ENCODE peak calls at places on chromosomes 3 and 15, in four cellular contexts. P is GM12878, F is HepG2, K is K562. I is an unnamed sample.

GRCh38 chr15:43776718-43777292 is at the start of gene ELL3:
- DNase-seq in P (no peak), F (peak; percentile 56), K (peak; percentile 44), I (no peak)

GRCh38 chr3:140160553-140160952 is 225.6 kb downstream of the CLSTN2 start:
- DNase-seq in P (no peak), F (no peak), K (no peak), I (no peak)

GRCh38 chr3:187747506-187747905 is 2.2 kb upstream of the BCL6 start:
- DNase-seq in P (no peak), F (no peak), K (no peak), I (no peak)

GRCh38 chr3:57956119-57956832 is 51.9 kb upstream of the FLNB start:
- DNase-seq in P (no peak), F (no peak), K (no peak), I (no peak)

GRCh38 chr3:106473576-106474506 is 605.0 kb upstream of the CBLB start:
- DNase-seq in P (no peak), F (no peak), K (no peak), I (no peak)

GRCh38 chr3:13132281-13132680 is 59.1 kb upstream of the IQSEC1 start:
- DNase-seq in P (no peak), F (no peak), K (no peak), I (no peak)

GRCh38 chr3:111749171-111750170 is 109.6 kb upstream of the PHLDB2 start:
- DNase-seq in P (no peak), F (no peak), K (no peak), I (no peak)

GRCh38 chr15:95025924-95026728 is 794.8 kb downstream of the MCTP2 start:
- DNase-seq in P (no peak), F (no peak), K (peak; percentile 65), I (peak; percentile 45)

GRCh38 chr15:89898628-89899302 is 5.0 kb upstream of the AP3S2 start:
- DNase-seq in P (no peak), F (peak; percentile 77), K (peak; percentile 85), I (peak; percentile 67)

GRCh38 chr15:66611257-66612053 is 45.7 kb upstream of the LCTL start:
- DNase-seq in P (no peak), F (peak; percentile 81), K (no peak), I (no peak)

GRCh38 chr15:66921319-66921718 is 144.1 kb upstream of the SMAD3 start:
- DNase-seq in P (no peak), F (no peak), K (no peak), I (no peak)

GRCh38 chr15:85019815-85020590 is 38.3 kb downstream of the PDE8A start:
- DNase-seq in P (peak; percentile 43), F (no peak), K (no peak), I (no peak)

GRCh38 chr3:152374260-152374990 is 105.7 kb downstream of the MBNL1 start:
- DNase-seq in P (no peak), F (no peak), K (no peak), I (no peak)

GRCh38 chr3:152375546-152375945 is 106.8 kb downstream of the MBNL1 start:
- DNase-seq in P (no peak), F (no peak), K (no peak), I (no peak)

GRCh38 chr3:152377184-152377570 is 108.4 kb downstream of the MBNL1 start:
- DNase-seq in P (no peak), F (no peak), K (no peak), I (no peak)

GRCh38 chr3:152379415-152380042 is 110.8 kb downstream of the MBNL1 start:
- DNase-seq in P (no peak), F (no peak), K (no peak), I (no peak)

DNA sequence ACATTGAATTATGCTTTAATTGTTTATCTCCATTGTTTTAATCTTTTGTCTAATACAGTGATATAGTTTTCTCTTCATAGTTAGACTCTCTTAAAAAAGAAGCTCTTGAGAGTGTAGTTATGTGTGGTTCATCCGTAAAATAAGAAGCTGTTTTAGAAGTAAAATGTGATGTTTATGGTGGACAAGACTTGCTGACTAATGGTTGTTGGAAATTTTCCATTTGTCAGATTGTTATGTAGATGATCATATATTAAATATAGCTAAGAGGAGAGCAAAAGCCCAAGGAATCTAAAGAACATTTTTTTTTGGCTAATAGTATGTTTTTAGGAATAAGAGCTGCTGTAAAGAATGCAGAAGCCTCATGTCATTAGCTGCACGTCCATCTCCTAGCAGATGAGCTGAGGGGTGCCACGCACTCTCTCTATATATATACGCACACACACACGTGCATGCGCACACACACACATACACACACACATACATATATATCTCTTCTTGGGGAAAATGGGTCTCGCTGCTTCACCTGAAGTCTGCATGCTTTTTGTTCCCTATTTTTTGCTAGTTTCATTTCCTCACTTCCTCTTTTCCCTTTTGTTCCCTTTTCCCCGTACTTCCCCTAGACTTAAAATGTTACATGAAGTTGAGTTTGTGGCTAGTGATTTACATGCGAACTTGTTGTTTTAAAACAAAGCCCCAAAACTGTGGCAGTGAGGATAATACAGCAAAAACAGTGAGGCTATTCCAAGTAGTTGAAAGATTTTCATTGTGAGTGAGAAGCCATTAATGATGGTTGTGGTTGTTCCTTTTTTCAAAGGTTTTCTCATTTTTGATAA is 107.8 kb downstream of the MBNL1 start:
- DNase-seq in P (peak; percentile 97), F (no peak), K (no peak), I (no peak)
- TF ChIP-seq FOXK2 in P (no peak), F (no peak), K (peak; percentile 34), I (no peak)

GRCh38 chr3:196774191-196774820 is 34.6 kb downstream of the PAK2 start:
- DNase-seq in P (peak; percentile 17), F (peak; percentile 70), K (no peak), I (no peak)
- TF ChIP-seq FOXK2 in P (no peak), F (no peak), K (no peak), I (no peak)

GRCh38 chr3:16222547-16222946 is 42.2 kb downstream of the DPH3 start:
- DNase-seq in P (no peak), F (no peak), K (no peak), I (no peak)
- TF ChIP-seq FOXK2 in P (no peak), F (no peak), K (no peak), I (no peak)

GRCh38 chr15:49706805-49707204 is 86.0 kb downstream of the DTWD1 start:
- DNase-seq in P (no peak), F (no peak), K (no peak), I (no peak)
- TF ChIP-seq FOXK2 in P (no peak), F (no peak), K (no peak), I (no peak)

DNA sequence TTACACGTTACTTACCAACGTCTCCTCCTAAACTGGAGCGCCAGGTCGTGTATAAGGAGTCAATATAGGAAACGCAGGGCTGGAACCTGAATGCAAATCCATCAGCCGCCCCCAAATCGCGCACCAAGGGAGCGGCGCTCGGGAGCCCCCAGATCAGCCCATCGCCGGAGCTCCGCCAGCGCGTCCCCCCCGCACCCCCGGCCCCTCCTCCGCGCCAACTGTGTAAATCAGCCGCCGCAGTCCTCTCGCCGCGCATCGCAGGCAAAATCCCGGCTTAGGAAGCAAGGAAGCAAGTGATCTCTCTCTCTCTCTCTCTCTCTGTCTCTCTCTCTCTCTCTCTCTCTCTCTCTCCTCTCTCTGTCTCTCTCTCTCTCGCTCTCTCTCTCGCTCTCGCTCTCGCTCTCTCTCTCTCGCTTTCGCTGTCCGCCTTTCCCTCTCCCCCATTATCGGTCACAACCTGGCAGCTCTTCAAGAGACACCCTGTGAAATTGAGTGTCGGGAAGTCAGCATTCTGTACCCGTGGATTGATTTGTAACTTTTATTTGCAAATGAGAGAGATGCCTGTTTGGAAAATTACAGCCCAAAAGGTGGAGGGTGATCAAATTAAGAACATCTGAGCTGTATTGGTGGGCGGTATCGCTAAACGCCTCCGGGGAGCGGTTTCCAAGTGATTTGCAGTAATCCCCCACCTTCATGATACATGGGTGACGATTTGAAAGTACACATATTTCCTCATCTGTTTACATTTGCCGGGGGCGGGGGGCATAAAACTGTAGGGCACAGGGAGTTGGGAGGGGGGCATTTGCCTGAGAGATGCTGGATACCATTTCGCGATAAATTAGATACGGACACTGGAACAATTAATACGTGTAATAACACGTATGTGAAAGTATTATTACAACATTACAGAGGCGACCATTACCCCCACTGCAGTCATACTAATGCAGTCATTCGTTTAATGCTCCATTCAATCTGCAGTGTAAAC is 685 bp upstream of the SLITRK3 start:
- DNase-seq in P (no peak), F (no peak), K (no peak), I (peak; percentile 18)
- TF ChIP-seq FOXK2 in P (no peak), F (no peak), K (no peak), I (no peak)

GRCh38 chr3:16247282-16248058 is 17.3 kb downstream of the DPH3 start:
- DNase-seq in P (peak; percentile 43), F (peak; percentile 77), K (peak; percentile 74), I (peak; percentile 83)
- TF ChIP-seq FOXK2 in P (no peak), F (no peak), K (no peak), I (no peak)

GRCh38 chr15:33910741-33911140 is 57.6 kb upstream of the CHRM5 start:
- DNase-seq in P (no peak), F (no peak), K (no peak), I (no peak)
- TF ChIP-seq FOXK2 in P (no peak), F (no peak), K (no peak), I (no peak)

I was measured in HEK293T.